ENCODE peak calls at places on chromosomes 7 and 10, in five cellular contexts. One of them, this sample, is unnamed.

GRCh38 chr10:133024711-133025557 is 62.8 kb upstream of the ADGRA1 start:
- DNase-seq in stimulated activated CD8-positive, alpha-beta memory T cell treated with anti-CD3 and anti-CD28 coated beads, Interleukin-7, amount 100 ng/mL, for 1 hour: no peak
- DNase-seq in astrocyte of the spinal cord: no peak
- DNase-seq in pancreas: peak; percentile 43
- DNase-seq in effector memory CD8-positive, alpha-beta T cell: no peak
- DNase-seq in this sample: no peak

GRCh38 chr7:93202594-93203273 is 23.5 kb downstream of the HEPACAM2 start:
- DNase-seq in stimulated activated CD8-positive, alpha-beta memory T cell treated with anti-CD3 and anti-CD28 coated beads, Interleukin-7, amount 100 ng/mL, for 1 hour: no peak
- DNase-seq in effector memory CD8-positive, alpha-beta T cell: no peak
- DNase-seq in astrocyte of the spinal cord: no peak
- DNase-seq in pancreas: no peak
- DNase-seq in this sample: no peak

GRCh38 chr10:102795453-102796406 is 41.5 kb downstream of the CYP17A1 start:
- DNase-seq in pancreas: no peak
- DNase-seq in stimulated activated CD8-positive, alpha-beta memory T cell treated with anti-CD3 and anti-CD28 coated beads, Interleukin-7, amount 100 ng/mL, for 1 hour: no peak
- DNase-seq in astrocyte of the spinal cord: no peak
- DNase-seq in effector memory CD8-positive, alpha-beta T cell: no peak
- DNase-seq in this sample: no peak

GRCh38 chr7:136086712-136087111 is 109.6 kb upstream of the MTPN start:
- DNase-seq in pancreas: no peak
- DNase-seq in stimulated activated CD8-positive, alpha-beta memory T cell treated with anti-CD3 and anti-CD28 coated beads, Interleukin-7, amount 100 ng/mL, for 1 hour: no peak
- DNase-seq in effector memory CD8-positive, alpha-beta T cell: peak; percentile 29
- DNase-seq in astrocyte of the spinal cord: peak; percentile 93
- DNase-seq in this sample: peak; percentile 81

GRCh38 chr10:87646920-87647319 is 12.8 kb upstream of the PAPSS2 start:
- DNase-seq in stimulated activated CD8-positive, alpha-beta memory T cell treated with anti-CD3 and anti-CD28 coated beads, Interleukin-7, amount 100 ng/mL, for 1 hour: no peak
- DNase-seq in astrocyte of the spinal cord: no peak
- DNase-seq in effector memory CD8-positive, alpha-beta T cell: no peak
- DNase-seq in pancreas: no peak
- DNase-seq in this sample: no peak

GRCh38 chr7:92402920-92403759 is 44.1 kb upstream of the GATAD1 start:
- DNase-seq in stimulated activated CD8-positive, alpha-beta memory T cell treated with anti-CD3 and anti-CD28 coated beads, Interleukin-7, amount 100 ng/mL, for 1 hour: no peak
- DNase-seq in pancreas: no peak
- DNase-seq in astrocyte of the spinal cord: peak; percentile 6
- DNase-seq in effector memory CD8-positive, alpha-beta T cell: no peak
- DNase-seq in this sample: no peak

GRCh38 chr10:112227331-112227961 is 43.9 kb upstream of the GPAM start:
- DNase-seq in effector memory CD8-positive, alpha-beta T cell: no peak
- DNase-seq in pancreas: no peak
- DNase-seq in astrocyte of the spinal cord: peak; percentile 33
- DNase-seq in stimulated activated CD8-positive, alpha-beta memory T cell treated with anti-CD3 and anti-CD28 coated beads, Interleukin-7, amount 100 ng/mL, for 1 hour: no peak
- DNase-seq in this sample: peak; percentile 51

GRCh38 chr10:88962336-88962735 is 9.8 kb upstream of the ACTA2 start:
- DNase-seq in stimulated activated CD8-positive, alpha-beta memory T cell treated with anti-CD3 and anti-CD28 coated beads, Interleukin-7, amount 100 ng/mL, for 1 hour: no peak
- DNase-seq in effector memory CD8-positive, alpha-beta T cell: no peak
- DNase-seq in astrocyte of the spinal cord: no peak
- DNase-seq in pancreas: no peak
- DNase-seq in this sample: no peak

GRCh38 chr10:121741246-121741645 is 143.0 kb upstream of the FGFR2 start:
- DNase-seq in pancreas: no peak
- DNase-seq in astrocyte of the spinal cord: no peak
- DNase-seq in stimulated activated CD8-positive, alpha-beta memory T cell treated with anti-CD3 and anti-CD28 coated beads, Interleukin-7, amount 100 ng/mL, for 1 hour: no peak
- DNase-seq in effector memory CD8-positive, alpha-beta T cell: no peak
- DNase-seq in this sample: no peak

GRCh38 chr7:77867208-77867915 is 68.8 kb downstream of the PHTF2 start:
- DNase-seq in effector memory CD8-positive, alpha-beta T cell: no peak
- DNase-seq in pancreas: no peak
- DNase-seq in stimulated activated CD8-positive, alpha-beta memory T cell treated with anti-CD3 and anti-CD28 coated beads, Interleukin-7, amount 100 ng/mL, for 1 hour: no peak
- DNase-seq in astrocyte of the spinal cord: peak; percentile 3
- DNase-seq in this sample: no peak

GRCh38 chr10:4053940-4054339 is 268.9 kb upstream of the KLF6 start:
- DNase-seq in astrocyte of the spinal cord: no peak
- DNase-seq in stimulated activated CD8-positive, alpha-beta memory T cell treated with anti-CD3 and anti-CD28 coated beads, Interleukin-7, amount 100 ng/mL, for 1 hour: no peak
- DNase-seq in effector memory CD8-positive, alpha-beta T cell: no peak
- DNase-seq in pancreas: no peak
- DNase-seq in this sample: no peak

GRCh38 chr7:135389971-135390370 is 119.9 kb downstream of the CNOT4 start:
- DNase-seq in stimulated activated CD8-positive, alpha-beta memory T cell treated with anti-CD3 and anti-CD28 coated beads, Interleukin-7, amount 100 ng/mL, for 1 hour: no peak
- DNase-seq in pancreas: no peak
- DNase-seq in astrocyte of the spinal cord: no peak
- DNase-seq in effector memory CD8-positive, alpha-beta T cell: no peak
- DNase-seq in this sample: no peak

GRCh38 chr7:18900801-18901200 is 216.6 kb downstream of the TWIST1 start:
- DNase-seq in effector memory CD8-positive, alpha-beta T cell: no peak
- DNase-seq in pancreas: no peak
- DNase-seq in stimulated activated CD8-positive, alpha-beta memory T cell treated with anti-CD3 and anti-CD28 coated beads, Interleukin-7, amount 100 ng/mL, for 1 hour: no peak
- DNase-seq in astrocyte of the spinal cord: no peak
- DNase-seq in this sample: no peak

GRCh38 chr10:58319599-58319998 is 15.2 kb upstream of the UBE2D1 start:
- DNase-seq in astrocyte of the spinal cord: no peak
- DNase-seq in effector memory CD8-positive, alpha-beta T cell: no peak
- DNase-seq in stimulated activated CD8-positive, alpha-beta memory T cell treated with anti-CD3 and anti-CD28 coated beads, Interleukin-7, amount 100 ng/mL, for 1 hour: no peak
- DNase-seq in pancreas: no peak
- DNase-seq in this sample: no peak

GRCh38 chr7:1493129-1493528 is 11.1 kb downstream of the INTS1 start:
- DNase-seq in astrocyte of the spinal cord: no peak
- DNase-seq in effector memory CD8-positive, alpha-beta T cell: no peak
- DNase-seq in pancreas: no peak
- DNase-seq in stimulated activated CD8-positive, alpha-beta memory T cell treated with anti-CD3 and anti-CD28 coated beads, Interleukin-7, amount 100 ng/mL, for 1 hour: no peak
- DNase-seq in this sample: no peak

GRCh38 chr7:149817836-149818535 is 20.2 kb upstream of the ZNF862 start:
- DNase-seq in effector memory CD8-positive, alpha-beta T cell: no peak
- DNase-seq in stimulated activated CD8-positive, alpha-beta memory T cell treated with anti-CD3 and anti-CD28 coated beads, Interleukin-7, amount 100 ng/mL, for 1 hour: no peak
- DNase-seq in astrocyte of the spinal cord: no peak
- DNase-seq in pancreas: peak; percentile 64
- DNase-seq in this sample: no peak

GRCh38 chr7:34058791-34059550 is 153.6 kb downstream of the BMPER start:
- DNase-seq in astrocyte of the spinal cord: no peak
- DNase-seq in stimulated activated CD8-positive, alpha-beta memory T cell treated with anti-CD3 and anti-CD28 coated beads, Interleukin-7, amount 100 ng/mL, for 1 hour: no peak
- DNase-seq in pancreas: no peak
- DNase-seq in effector memory CD8-positive, alpha-beta T cell: no peak
- DNase-seq in this sample: no peak

GRCh38 chr7:40329601-40330153 is 194.9 kb downstream of the SUGCT start:
- DNase-seq in astrocyte of the spinal cord: peak; percentile 73
- DNase-seq in stimulated activated CD8-positive, alpha-beta memory T cell treated with anti-CD3 and anti-CD28 coated beads, Interleukin-7, amount 100 ng/mL, for 1 hour: no peak
- DNase-seq in pancreas: no peak
- DNase-seq in effector memory CD8-positive, alpha-beta T cell: no peak
- DNase-seq in this sample: no peak

GRCh38 chr7:8212638-8213037 is 49.3 kb downstream of the ICA1 start:
- DNase-seq in astrocyte of the spinal cord: no peak
- DNase-seq in pancreas: no peak
- DNase-seq in effector memory CD8-positive, alpha-beta T cell: no peak
- DNase-seq in stimulated activated CD8-positive, alpha-beta memory T cell treated with anti-CD3 and anti-CD28 coated beads, Interleukin-7, amount 100 ng/mL, for 1 hour: no peak
- DNase-seq in this sample: no peak

GRCh38 chr7:34220501-34220900 is 315.2 kb downstream of the BMPER start:
- DNase-seq in pancreas: no peak
- DNase-seq in stimulated activated CD8-positive, alpha-beta memory T cell treated with anti-CD3 and anti-CD28 coated beads, Interleukin-7, amount 100 ng/mL, for 1 hour: no peak
- DNase-seq in astrocyte of the spinal cord: no peak
- DNase-seq in effector memory CD8-positive, alpha-beta T cell: no peak
- DNase-seq in this sample: no peak

GRCh38 chr10:69392481-69393000 is 24.2 kb downstream of the TACR2 start:
- DNase-seq in stimulated activated CD8-positive, alpha-beta memory T cell treated with anti-CD3 and anti-CD28 coated beads, Interleukin-7, amount 100 ng/mL, for 1 hour: peak; percentile 58
- DNase-seq in astrocyte of the spinal cord: peak; percentile 77
- DNase-seq in effector memory CD8-positive, alpha-beta T cell: peak; percentile 80
- DNase-seq in pancreas: peak; percentile 92
- DNase-seq in this sample: peak; percentile 83

GRCh38 chr7:28573059-28573553 is 160.8 kb downstream of the CREB5 start:
- DNase-seq in stimulated activated CD8-positive, alpha-beta memory T cell treated with anti-CD3 and anti-CD28 coated beads, Interleukin-7, amount 100 ng/mL, for 1 hour: no peak
- DNase-seq in effector memory CD8-positive, alpha-beta T cell: no peak
- DNase-seq in pancreas: peak; percentile 74
- DNase-seq in astrocyte of the spinal cord: peak; percentile 75
- DNase-seq in this sample: peak; percentile 35

GRCh38 chr7:131724776-131725345 is 168.4 kb upstream of the PODXL start:
- DNase-seq in astrocyte of the spinal cord: no peak
- DNase-seq in pancreas: no peak
- DNase-seq in effector memory CD8-positive, alpha-beta T cell: no peak
- DNase-seq in stimulated activated CD8-positive, alpha-beta memory T cell treated with anti-CD3 and anti-CD28 coated beads, Interleukin-7, amount 100 ng/mL, for 1 hour: no peak
- DNase-seq in this sample: no peak

GRCh38 chr10:125377368-125377767 is 217.0 kb upstream of the CTBP2 start:
- DNase-seq in pancreas: no peak
- DNase-seq in astrocyte of the spinal cord: no peak
- DNase-seq in stimulated activated CD8-positive, alpha-beta memory T cell treated with anti-CD3 and anti-CD28 coated beads, Interleukin-7, amount 100 ng/mL, for 1 hour: no peak
- DNase-seq in effector memory CD8-positive, alpha-beta T cell: no peak
- DNase-seq in this sample: no peak

GRCh38 chr10:29443745-29444523 is 155.1 kb downstream of the LYZL1 start:
- DNase-seq in effector memory CD8-positive, alpha-beta T cell: no peak
- DNase-seq in pancreas: no peak
- DNase-seq in stimulated activated CD8-positive, alpha-beta memory T cell treated with anti-CD3 and anti-CD28 coated beads, Interleukin-7, amount 100 ng/mL, for 1 hour: no peak
- DNase-seq in astrocyte of the spinal cord: no peak
- DNase-seq in this sample: no peak

GRCh38 chr10:32981760-32982159 is 23.7 kb upstream of the ITGB1 start:
- DNase-seq in astrocyte of the spinal cord: peak; percentile 58
- DNase-seq in effector memory CD8-positive, alpha-beta T cell: peak; percentile 38
- DNase-seq in pancreas: no peak
- DNase-seq in stimulated activated CD8-positive, alpha-beta memory T cell treated with anti-CD3 and anti-CD28 coated beads, Interleukin-7, amount 100 ng/mL, for 1 hour: no peak
- DNase-seq in this sample: no peak

GRCh38 chr10:81600185-81600584 is 274.8 kb upstream of the NRG3 start:
- DNase-seq in pancreas: no peak
- DNase-seq in astrocyte of the spinal cord: peak; percentile 64
- DNase-seq in effector memory CD8-positive, alpha-beta T cell: no peak
- DNase-seq in stimulated activated CD8-positive, alpha-beta memory T cell treated with anti-CD3 and anti-CD28 coated beads, Interleukin-7, amount 100 ng/mL, for 1 hour: no peak
- DNase-seq in this sample: no peak

GRCh38 chr10:1035201-1035600 is 9.5 kb upstream of the IDI2 start:
- DNase-seq in pancreas: no peak
- DNase-seq in astrocyte of the spinal cord: no peak
- DNase-seq in stimulated activated CD8-positive, alpha-beta memory T cell treated with anti-CD3 and anti-CD28 coated beads, Interleukin-7, amount 100 ng/mL, for 1 hour: no peak
- DNase-seq in effector memory CD8-positive, alpha-beta T cell: no peak
- DNase-seq in this sample: no peak

This sample was measured in lung.